ENCODE peak calls at places on chromosomes 5 and 9, in seven cellular contexts. One of them, this sample, is unnamed.

GRCh38 chr5:129652353-129653138 is 95.3 kb upstream of the MINAR2 start:
- DNase-seq in cardiac muscle cell: no peak
- DNase-seq in BE2C: no peak
- DNase-seq in NB4: no peak
- DNase-seq in AG04450: no peak
- DNase-seq in HCT116: no peak
- DNase-seq in glutamatergic neuron: no peak
- DNase-seq in this sample: no peak

GRCh38 chr5:2119578-2119977 is 236.9 kb upstream of the IRX4 start:
- DNase-seq in cardiac muscle cell: peak; percentile 39
- DNase-seq in BE2C: no peak
- DNase-seq in NB4: no peak
- DNase-seq in AG04450: no peak
- DNase-seq in HCT116: no peak
- DNase-seq in glutamatergic neuron: no peak
- DNase-seq in this sample: no peak

GRCh38 chr9:71812385-71812784 is 44.1 kb upstream of the CEMIP2 start:
- DNase-seq in cardiac muscle cell: no peak
- DNase-seq in BE2C: peak; percentile 5
- DNase-seq in NB4: no peak
- DNase-seq in AG04450: no peak
- DNase-seq in HCT116: no peak
- DNase-seq in glutamatergic neuron: peak; percentile 69
- DNase-seq in this sample: no peak

GRCh38 chr5:117262607-117263131 is 688.0 kb upstream of the SEMA6A start:
- DNase-seq in cardiac muscle cell: no peak
- DNase-seq in BE2C: no peak
- DNase-seq in NB4: no peak
- DNase-seq in AG04450: no peak
- DNase-seq in HCT116: no peak
- DNase-seq in glutamatergic neuron: peak; percentile 21
- DNase-seq in this sample: no peak

GRCh38 chr5:171755354-171755821 is 30.2 kb upstream of the SMIM23 start:
- DNase-seq in cardiac muscle cell: no peak
- DNase-seq in BE2C: no peak
- DNase-seq in NB4: no peak
- DNase-seq in AG04450: no peak
- DNase-seq in HCT116: no peak
- DNase-seq in glutamatergic neuron: no peak
- DNase-seq in this sample: no peak

GRCh38 chr5:96333397-96333790 is 99.7 kb downstream of the PCSK1 start:
- DNase-seq in cardiac muscle cell: no peak
- DNase-seq in BE2C: no peak
- DNase-seq in NB4: no peak
- DNase-seq in AG04450: no peak
- DNase-seq in HCT116: no peak
- DNase-seq in glutamatergic neuron: no peak
- DNase-seq in this sample: no peak

GRCh38 chr5:34415559-34416198 is 240.4 kb upstream of the RAI14 start:
- DNase-seq in cardiac muscle cell: no peak
- DNase-seq in BE2C: no peak
- DNase-seq in NB4: no peak
- DNase-seq in AG04450: no peak
- DNase-seq in HCT116: no peak
- DNase-seq in glutamatergic neuron: no peak
- DNase-seq in this sample: no peak

GRCh38 chr9:87882627-87883026 is at the start of gene SPATA31E1:
- DNase-seq in cardiac muscle cell: no peak
- DNase-seq in BE2C: no peak
- DNase-seq in NB4: no peak
- DNase-seq in AG04450: no peak
- DNase-seq in HCT116: no peak
- DNase-seq in glutamatergic neuron: peak; percentile 77
- DNase-seq in this sample: no peak

GRCh38 chr5:159095218-159095617 is 4.5 kb downstream of the EBF1 start:
- DNase-seq in cardiac muscle cell: no peak
- DNase-seq in BE2C: no peak
- DNase-seq in NB4: peak; percentile 10
- DNase-seq in AG04450: no peak
- DNase-seq in HCT116: no peak
- DNase-seq in glutamatergic neuron: peak; percentile 51
- DNase-seq in this sample: peak; percentile 40

GRCh38 chr5:35675392-35675791 is 57.7 kb downstream of the SPEF2 start:
- DNase-seq in cardiac muscle cell: no peak
- DNase-seq in BE2C: no peak
- DNase-seq in NB4: no peak
- DNase-seq in AG04450: no peak
- DNase-seq in HCT116: no peak
- DNase-seq in glutamatergic neuron: no peak
- DNase-seq in this sample: no peak

GRCh38 chr9:127197186-127197860 is 67.3 kb upstream of the GARNL3 start:
- DNase-seq in cardiac muscle cell: no peak
- DNase-seq in BE2C: no peak
- DNase-seq in NB4: no peak
- DNase-seq in AG04450: no peak
- DNase-seq in HCT116: no peak
- DNase-seq in glutamatergic neuron: no peak
- DNase-seq in this sample: no peak

GRCh38 chr9:133387680-133388079 is 11.5 kb downstream of the STKLD1 start:
- DNase-seq in cardiac muscle cell: no peak
- DNase-seq in BE2C: no peak
- DNase-seq in NB4: no peak
- DNase-seq in AG04450: no peak
- DNase-seq in HCT116: no peak
- DNase-seq in glutamatergic neuron: no peak
- DNase-seq in this sample: no peak

GRCh38 chr5:116953251-116953934 is 378.8 kb upstream of the SEMA6A start:
- DNase-seq in cardiac muscle cell: no peak
- DNase-seq in BE2C: no peak
- DNase-seq in NB4: no peak
- DNase-seq in AG04450: no peak
- DNase-seq in HCT116: no peak
- DNase-seq in glutamatergic neuron: no peak
- DNase-seq in this sample: no peak

GRCh38 chr9:18456624-18457237 is 17.2 kb upstream of the ADAMTSL1 start:
- DNase-seq in cardiac muscle cell: no peak
- DNase-seq in BE2C: no peak
- DNase-seq in NB4: no peak
- DNase-seq in AG04450: no peak
- DNase-seq in HCT116: no peak
- DNase-seq in glutamatergic neuron: no peak
- DNase-seq in this sample: no peak

GRCh38 chr9:15510789-15511575 is at the start of gene PSIP1:
- DNase-seq in cardiac muscle cell: peak; percentile 88
- DNase-seq in BE2C: peak; percentile 84
- DNase-seq in NB4: peak; percentile 99
- DNase-seq in AG04450: peak; percentile 65
- DNase-seq in HCT116: peak; percentile 65
- DNase-seq in glutamatergic neuron: peak; percentile 85
- DNase-seq in this sample: peak; percentile 83

GRCh38 chr9:15509931-15510788 is 610 bp downstream of the PSIP1 start:
- DNase-seq in cardiac muscle cell: peak; percentile 48
- DNase-seq in BE2C: peak; percentile 64
- DNase-seq in NB4: peak; percentile 74
- DNase-seq in AG04450: no peak
- DNase-seq in HCT116: no peak
- DNase-seq in glutamatergic neuron: peak; percentile 78
- DNase-seq in this sample: no peak

GRCh38 chr9:15512889-15513288 is 2.1 kb upstream of the PSIP1 start:
- DNase-seq in cardiac muscle cell: no peak
- DNase-seq in BE2C: no peak
- DNase-seq in NB4: no peak
- DNase-seq in AG04450: no peak
- DNase-seq in HCT116: no peak
- DNase-seq in glutamatergic neuron: no peak
- DNase-seq in this sample: no peak

GRCh38 chr9:15512204-15512603 is 1.4 kb upstream of the PSIP1 start:
- DNase-seq in cardiac muscle cell: no peak
- DNase-seq in BE2C: no peak
- DNase-seq in NB4: peak; percentile 35
- DNase-seq in AG04450: no peak
- DNase-seq in HCT116: no peak
- DNase-seq in glutamatergic neuron: no peak
- DNase-seq in this sample: no peak

DNA sequence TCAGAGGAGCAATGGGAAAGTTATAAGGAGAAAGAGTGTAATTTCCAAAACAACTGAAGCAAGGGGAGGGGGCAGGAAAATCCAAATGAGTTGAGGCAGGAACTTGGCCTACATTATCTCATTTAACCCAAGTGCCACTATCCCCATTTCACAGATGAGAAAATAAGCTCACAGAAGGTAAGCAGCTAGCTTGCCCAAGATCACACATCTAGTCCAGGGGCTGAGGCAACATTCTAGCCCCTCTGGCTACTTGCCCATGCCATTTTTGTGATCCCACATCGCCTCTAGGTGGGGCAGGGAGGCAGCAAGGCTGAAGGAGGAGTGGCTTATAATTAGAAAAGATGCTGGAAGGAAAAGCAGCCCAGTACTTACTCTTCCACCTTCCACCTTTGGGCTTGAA is 2.6 kb upstream of the PSIP1 start:
- DNase-seq in cardiac muscle cell: no peak
- DNase-seq in BE2C: peak; percentile 23
- DNase-seq in NB4: peak; percentile 63
- DNase-seq in AG04450: no peak
- DNase-seq in HCT116: peak; percentile 41
- DNase-seq in glutamatergic neuron: peak; percentile 26
- DNase-seq in this sample: no peak
- TF ChIP-seq CTCF in cardiac muscle cell: peak; percentile 22
- TF ChIP-seq CTCF in BE2C: peak; percentile 35
- TF ChIP-seq CTCF in NB4: peak; percentile 54
- TF ChIP-seq CTCF in AG04450: peak; percentile 33
- TF ChIP-seq CTCF in HCT116: peak; percentile 51
- TF ChIP-seq CTCF in glutamatergic neuron: no peak
- TF ChIP-seq CTCF in this sample: no peak

GRCh38 chr5:39080597-39081204 is 6.5 kb upstream of the RICTOR start:
- DNase-seq in cardiac muscle cell: peak; percentile 56
- DNase-seq in BE2C: peak; percentile 42
- DNase-seq in NB4: peak; percentile 79
- DNase-seq in AG04450: peak; percentile 47
- DNase-seq in HCT116: peak; percentile 60
- DNase-seq in glutamatergic neuron: peak; percentile 34
- DNase-seq in this sample: peak; percentile 50
- TF ChIP-seq CTCF in cardiac muscle cell: peak; percentile 91
- TF ChIP-seq CTCF in BE2C: peak; percentile 93
- TF ChIP-seq CTCF in NB4: peak; percentile 83
- TF ChIP-seq CTCF in AG04450: peak; percentile 84
- TF ChIP-seq CTCF in HCT116: peak; percentile 91
- TF ChIP-seq CTCF in glutamatergic neuron: peak; percentile 88
- TF ChIP-seq CTCF in this sample: peak; percentile 74

GRCh38 chr5:121963409-121963808 is 1.6 kb downstream of the SRFBP1 start:
- DNase-seq in cardiac muscle cell: no peak
- DNase-seq in BE2C: no peak
- DNase-seq in NB4: no peak
- DNase-seq in AG04450: no peak
- DNase-seq in HCT116: no peak
- DNase-seq in glutamatergic neuron: no peak
- DNase-seq in this sample: no peak

GRCh38 chr5:121968910-121969607 is 7.3 kb downstream of the SRFBP1 start:
- DNase-seq in cardiac muscle cell: no peak
- DNase-seq in BE2C: no peak
- DNase-seq in NB4: no peak
- DNase-seq in AG04450: peak; percentile 98
- DNase-seq in HCT116: peak; percentile 61
- DNase-seq in glutamatergic neuron: no peak
- DNase-seq in this sample: no peak

GRCh38 chr5:121969660-121970295 is 8.0 kb downstream of the SRFBP1 start:
- DNase-seq in cardiac muscle cell: no peak
- DNase-seq in BE2C: no peak
- DNase-seq in NB4: no peak
- DNase-seq in AG04450: no peak
- DNase-seq in HCT116: no peak
- DNase-seq in glutamatergic neuron: no peak
- DNase-seq in this sample: no peak

GRCh38 chr5:121962943-121963342 is 1.2 kb downstream of the SRFBP1 start:
- DNase-seq in cardiac muscle cell: no peak
- DNase-seq in BE2C: no peak
- DNase-seq in NB4: no peak
- DNase-seq in AG04450: no peak
- DNase-seq in HCT116: no peak
- DNase-seq in glutamatergic neuron: no peak
- DNase-seq in this sample: no peak

DNA sequence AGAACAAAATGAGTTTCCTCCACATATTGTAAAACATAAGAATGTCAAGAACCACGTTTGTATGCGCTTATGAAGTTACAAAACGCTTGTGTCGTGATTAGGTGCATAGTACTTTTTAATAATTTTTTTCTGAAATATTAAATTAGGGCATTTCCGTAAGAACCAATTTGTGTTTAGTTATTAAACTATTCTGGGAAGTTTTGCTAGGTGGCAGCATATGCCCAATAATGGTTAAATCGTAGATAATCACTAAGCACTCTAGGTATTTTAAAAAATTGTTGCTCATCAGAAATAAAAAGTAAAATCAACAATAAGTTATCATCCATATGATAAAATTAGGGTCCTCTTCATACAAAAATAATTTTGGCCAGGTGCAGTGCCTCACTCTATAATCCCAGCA is 5.4 kb downstream of the SRFBP1 start:
- DNase-seq in cardiac muscle cell: no peak
- DNase-seq in BE2C: no peak
- DNase-seq in NB4: no peak
- DNase-seq in AG04450: no peak
- DNase-seq in HCT116: no peak
- DNase-seq in glutamatergic neuron: no peak
- DNase-seq in this sample: no peak
- TF ChIP-seq CTCF in cardiac muscle cell: peak; percentile 44
- TF ChIP-seq CTCF in BE2C: peak; percentile 43
- TF ChIP-seq CTCF in NB4: no peak
- TF ChIP-seq CTCF in AG04450: peak; percentile 48
- TF ChIP-seq CTCF in HCT116: peak; percentile 41
- TF ChIP-seq CTCF in glutamatergic neuron: no peak
- TF ChIP-seq CTCF in this sample: no peak

DNA sequence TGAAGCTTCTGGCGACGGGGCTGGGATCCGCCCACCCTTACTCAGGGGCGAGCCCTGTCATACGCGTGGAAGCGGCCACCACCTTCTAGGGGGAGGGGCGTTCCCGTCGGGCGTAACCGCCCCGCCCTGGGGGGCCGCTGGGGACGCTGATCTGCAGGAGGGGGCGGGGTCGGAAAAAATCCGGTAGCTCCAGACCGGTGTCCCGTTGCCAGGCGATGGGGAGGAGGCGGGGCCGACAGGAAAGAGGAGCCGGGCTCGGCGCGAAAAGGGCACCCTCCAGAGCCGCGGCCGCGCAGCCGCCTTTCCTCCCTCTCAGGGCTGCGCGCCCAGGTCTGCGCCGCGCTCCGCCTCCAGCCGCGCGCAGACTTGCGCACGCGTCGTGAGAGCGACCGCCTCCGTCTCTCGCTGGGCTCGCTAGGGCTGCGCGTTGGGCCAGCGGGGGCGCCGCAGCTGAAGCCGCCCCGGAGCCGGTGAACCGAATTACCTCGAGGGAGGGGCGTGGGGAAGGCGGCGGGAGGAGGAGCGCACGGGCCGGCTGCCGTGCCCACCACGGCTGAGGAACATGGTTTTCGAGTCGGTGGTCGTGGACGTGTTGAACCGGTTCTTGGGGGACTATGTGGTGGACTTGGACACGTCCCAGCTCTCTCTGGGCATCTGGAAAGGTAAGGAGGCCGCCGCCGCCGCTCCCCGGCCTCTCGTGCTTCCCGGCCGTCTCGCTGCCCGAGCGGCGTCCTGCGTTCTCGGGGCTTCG is at the start of gene VPS13A:
- DNase-seq in cardiac muscle cell: peak; percentile 99
- DNase-seq in BE2C: peak; percentile 99
- DNase-seq in NB4: peak; percentile 96
- DNase-seq in AG04450: peak; percentile 71
- DNase-seq in HCT116: peak; percentile 88
- DNase-seq in glutamatergic neuron: peak; percentile 96
- DNase-seq in this sample: peak; percentile 99
- TF ChIP-seq CTCF in cardiac muscle cell: peak; percentile 29
- TF ChIP-seq CTCF in BE2C: no peak
- TF ChIP-seq CTCF in NB4: no peak
- TF ChIP-seq CTCF in AG04450: peak; percentile 30
- TF ChIP-seq CTCF in HCT116: peak; percentile 17
- TF ChIP-seq CTCF in glutamatergic neuron: no peak
- TF ChIP-seq CTCF in this sample: no peak

This sample was measured in nephron progenitor cell.